ENCODE peak calls at places on chromosome 1, in seven cellular contexts. S is fibroblast of lung, Q is stomach, Y is tibial artery, R is Peyer's patch, L is heart right ventricle, A is cardiac muscle cell. T is an unnamed sample.

GRCh38 chr1:6004412-6005123 is 12.3 kb upstream of the NPHP4 start:
- DNase-seq in S (no peak), Q (no peak), Y (peak), R (peak), L (no peak), A (no peak), T (no peak)

GRCh38 chr1:966135-966602 is at the start of gene PLEKHN1:
- DNase-seq in S (no peak), Q (peak), Y (no peak), R (no peak), L (no peak), A (no peak), T (no peak)

GRCh38 chr1:241706967-241707366 is 54.9 kb downstream of the WDR64 start:
- DNase-seq in S (no peak), Q (no peak), Y (no peak), R (no peak), L (no peak), A (no peak), T (no peak)

GRCh38 chr1:162670928-162671663 is 38.8 kb downstream of the DDR2 start:
- DNase-seq in S (peak), Q (no peak), Y (no peak), R (no peak), L (no peak), A (no peak), T (no peak)

GRCh38 chr1:202665417-202665816 is 44.8 kb downstream of the SYT2 start:
- DNase-seq in S (no peak), Q (no peak), Y (no peak), R (no peak), L (no peak), A (no peak), T (no peak)

GRCh38 chr1:248850536-248851251 is 8.2 kb downstream of the ZNF692 start:
- DNase-seq in S (no peak), Q (no peak), Y (peak), R (no peak), L (no peak), A (no peak), T (no peak)

GRCh38 chr1:7253118-7253480 is 467.8 kb downstream of the CAMTA1 start:
- DNase-seq in S (peak), Q (no peak), Y (no peak), R (no peak), L (no peak), A (no peak), T (no peak)

GRCh38 chr1:104797982-104798381 is 1048.3 kb downstream of the AMY1C start:
- DNase-seq in S (no peak), Q (no peak), Y (no peak), R (no peak), L (no peak), A (no peak), T (no peak)

GRCh38 chr1:7281821-7282220 is 489.3 kb upstream of the VAMP3 start:
- DNase-seq in S (peak), Q (no peak), Y (no peak), R (no peak), L (no peak), A (no peak), T (no peak)

GRCh38 chr1:31762726-31763670 is 1.1 kb downstream of the ADGRB2 start:
- DNase-seq in S (peak), Q (peak), Y (peak), R (peak), L (peak), A (peak), T (peak)

GRCh38 chr1:10045480-10046355 is 13.0 kb downstream of the UBE4B start:
- DNase-seq in S (peak), Q (peak), Y (peak), R (no peak), L (no peak), A (no peak), T (no peak)

GRCh38 chr1:33637846-33638440 is 165.5 kb downstream of the ZSCAN20 start:
- DNase-seq in S (no peak), Q (no peak), Y (no peak), R (no peak), L (no peak), A (no peak), T (no peak)

GRCh38 chr1:220426989-220427388 is 100.9 kb upstream of the MARK1 start:
- DNase-seq in S (no peak), Q (no peak), Y (no peak), R (no peak), L (no peak), A (no peak), T (no peak)

GRCh38 chr1:52663716-52664115 is 30.7 kb downstream of the SHISAL2A start:
- DNase-seq in S (peak), Q (no peak), Y (no peak), R (no peak), L (no peak), A (no peak), T (no peak)

GRCh38 chr1:233334092-233334491 is 6.6 kb downstream of the MAP3K21 start:
- DNase-seq in S (no peak), Q (no peak), Y (no peak), R (no peak), L (no peak), A (no peak), T (no peak)

GRCh38 chr1:10398734-10399486 is at the start of gene PGD:
- DNase-seq in S (peak), Q (peak), Y (peak), R (peak), L (peak), A (peak), T (peak)

GRCh38 chr1:224175615-224176014 is 7.4 kb upstream of the DEGS1 start:
- DNase-seq in S (no peak), Q (no peak), Y (no peak), R (no peak), L (peak), A (peak), T (no peak)

GRCh38 chr1:23585321-23586022 is 26.2 kb upstream of the ID3 start:
- DNase-seq in S (peak), Q (no peak), Y (no peak), R (no peak), L (no peak), A (no peak), T (no peak)

GRCh38 chr1:237232501-237232900 is 190.5 kb downstream of the RYR2 start:
- DNase-seq in S (no peak), Q (no peak), Y (no peak), R (no peak), L (no peak), A (no peak), T (no peak)

GRCh38 chr1:201774224-201774982 is 54.6 kb upstream of the IPO9 start:
- DNase-seq in S (peak), Q (no peak), Y (no peak), R (no peak), L (no peak), A (no peak), T (no peak)

GRCh38 chr1:205237526-205238484 is 10.1 kb downstream of the TMCC2 start:
- DNase-seq in S (no peak), Q (peak), Y (no peak), R (no peak), L (no peak), A (no peak), T (no peak)

GRCh38 chr1:7278827-7279752 is 492.0 kb upstream of the VAMP3 start:
- DNase-seq in S (peak), Q (no peak), Y (no peak), R (no peak), L (no peak), A (no peak), T (no peak)

GRCh38 chr1:24126023-24126671 is 14.2 kb upstream of the MYOM3 start:
- DNase-seq in S (no peak), Q (no peak), Y (no peak), R (no peak), L (peak), A (no peak), T (no peak)

GRCh38 chr1:178278135-178278534 is 184.2 kb downstream of the RASAL2 start:
- DNase-seq in S (no peak), Q (no peak), Y (no peak), R (no peak), L (no peak), A (no peak), T (no peak)

GRCh38 chr1:52702886-52703787 is 5.0 kb upstream of the COA7 start:
- DNase-seq in S (peak), Q (peak), Y (peak), R (peak), L (peak), A (peak), T (peak)

GRCh38 chr1:230861970-230862595 is 6.2 kb downstream of the C1orf198 start:
- DNase-seq in S (peak), Q (no peak), Y (no peak), R (no peak), L (no peak), A (no peak), T (no peak)

GRCh38 chr1:181128592-181129497 is 40.3 kb downstream of the IER5 start:
- DNase-seq in S (no peak), Q (no peak), Y (no peak), R (peak), L (peak), A (no peak), T (no peak)

GRCh38 chr1:182723195-182723594 is 38.8 kb upstream of the RGS8 start:
- DNase-seq in S (no peak), Q (no peak), Y (peak), R (no peak), L (peak), A (no peak), T (no peak)

DNA sequence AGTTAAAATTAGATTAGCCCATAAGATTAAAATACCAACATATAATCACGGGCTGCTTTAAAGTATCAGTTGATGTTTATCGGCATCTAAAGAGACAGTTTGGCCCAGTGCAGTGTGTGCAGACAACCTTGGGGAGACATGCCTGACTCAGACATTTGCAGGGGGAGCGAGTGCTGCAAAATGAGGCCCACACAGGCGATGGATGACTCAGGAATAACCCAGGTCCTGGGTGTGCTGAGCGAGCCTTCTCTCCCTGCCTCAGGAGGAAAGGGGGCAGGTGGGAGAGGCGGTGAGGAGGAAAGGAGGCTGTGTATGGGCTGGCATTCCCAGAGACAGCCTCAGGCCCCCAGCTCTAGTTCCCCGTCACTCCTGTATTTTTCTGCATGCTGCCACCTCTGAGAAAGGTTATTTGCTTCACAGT is 9.0 kb downstream of the SLC9A1 start:
- DNase-seq in S (peak), Q (no peak), Y (peak), R (no peak), L (no peak), A (no peak), T (no peak)
- H3K27ac ChIP-seq in S (peak), Q (peak), Y (peak), R (peak), L (peak), A (peak), T (no peak)

DNA sequence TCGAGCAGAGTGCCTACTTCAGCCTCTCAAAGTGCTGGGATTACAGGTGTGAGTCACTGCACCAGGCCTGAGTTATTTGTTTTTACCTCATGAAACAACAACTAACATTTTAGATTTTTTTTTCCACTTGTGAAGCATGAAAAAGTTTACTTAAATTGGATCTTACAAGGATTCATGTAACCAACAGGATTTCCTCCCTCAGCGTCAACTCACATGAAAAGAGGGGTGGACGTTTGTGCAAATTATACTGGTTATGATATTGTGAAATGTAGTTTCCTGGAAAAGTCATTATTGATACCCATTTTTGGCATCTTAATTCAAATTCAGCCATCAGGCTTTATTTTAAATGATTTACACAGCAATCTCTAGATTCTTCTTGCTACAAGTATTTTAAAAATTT is 6.5 kb downstream of the CNST start:
- DNase-seq in S (no peak), Q (no peak), Y (no peak), R (no peak), L (no peak), A (no peak), T (no peak)
- H3K27ac ChIP-seq in S (no peak), Q (peak), Y (no peak), R (peak), L (peak), A (no peak), T (no peak)

GRCh38 chr1:147753084-147753483 is 7.3 kb downstream of the GJA5 start:
- DNase-seq in S (no peak), Q (no peak), Y (no peak), R (no peak), L (no peak), A (peak), T (no peak)

GRCh38 chr1:147749792-147750191 is 10.6 kb downstream of the GJA5 start:
- DNase-seq in S (no peak), Q (no peak), Y (no peak), R (no peak), L (no peak), A (no peak), T (no peak)

GRCh38 chr1:147751346-147751745 is 9.1 kb downstream of the GJA5 start:
- DNase-seq in S (no peak), Q (no peak), Y (no peak), R (no peak), L (no peak), A (no peak), T (no peak)

GRCh38 chr1:147750618-147751217 is 9.7 kb downstream of the GJA5 start:
- DNase-seq in S (no peak), Q (no peak), Y (no peak), R (no peak), L (no peak), A (no peak), T (no peak)

DNA sequence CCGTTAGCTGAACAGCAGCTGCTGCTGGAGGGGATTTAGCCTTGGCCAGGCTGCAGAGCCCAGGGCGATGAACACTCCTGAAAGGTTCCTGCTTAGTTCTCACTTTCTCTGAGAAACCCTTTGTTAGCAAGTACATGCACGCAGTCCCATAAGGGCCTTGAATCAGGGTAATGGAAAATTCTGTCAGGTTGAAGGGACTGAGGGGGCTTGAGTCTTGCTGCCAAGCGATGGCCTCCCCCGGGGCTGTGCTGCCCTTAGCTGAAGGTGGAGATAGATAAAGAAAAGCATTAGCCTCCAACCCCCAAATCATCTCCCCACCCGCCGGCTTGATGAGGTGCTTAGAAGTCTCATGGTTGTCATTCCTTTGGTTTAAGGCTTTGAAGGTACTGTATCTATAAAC is 7.9 kb downstream of the GJA5 start:
- DNase-seq in S (no peak), Q (no peak), Y (no peak), R (no peak), L (no peak), A (peak), T (no peak)
- H3K27ac ChIP-seq in S (no peak), Q (no peak), Y (peak), R (no peak), L (peak), A (no peak), T (no peak)

GRCh38 chr1:167542109-167543032 is 11.2 kb downstream of the CREG1 start:
- DNase-seq in S (no peak), Q (no peak), Y (no peak), R (no peak), L (no peak), A (no peak), T (no peak)
- H3K27ac ChIP-seq in S (no peak), Q (peak), Y (no peak), R (peak), L (no peak), A (peak), T (peak)